ENCODE peak calls at places on chromosomes 2 and 18, in four cellular contexts. One of them, this sample, is unnamed.

GRCh38 chr2:191009541-191010374 is 4.2 kb downstream of the STAT1 start:
- DNase-seq in upper lobe of right lung: no peak
- DNase-seq in body of pancreas: no peak
- DNase-seq in ovary: no peak
- DNase-seq in this sample: no peak

GRCh38 chr2:239114616-239115265 is 266.9 kb downstream of the TWIST2 start:
- DNase-seq in upper lobe of right lung: no peak
- DNase-seq in body of pancreas: no peak
- DNase-seq in ovary: no peak
- DNase-seq in this sample: no peak

GRCh38 chr18:42635378-42636048 is 480.0 kb downstream of the RIT2 start:
- DNase-seq in upper lobe of right lung: no peak
- DNase-seq in body of pancreas: no peak
- DNase-seq in ovary: no peak
- DNase-seq in this sample: no peak

GRCh38 chr2:241410739-241411176 is 54.7 kb downstream of the FARP2 start:
- DNase-seq in upper lobe of right lung: no peak
- DNase-seq in body of pancreas: peak
- DNase-seq in ovary: no peak
- DNase-seq in this sample: no peak

GRCh38 chr2:120398051-120398960 is 52.4 kb downstream of the INHBB start:
- DNase-seq in upper lobe of right lung: peak
- DNase-seq in body of pancreas: no peak
- DNase-seq in ovary: no peak
- DNase-seq in this sample: no peak

GRCh38 chr2:177326005-177326404 is 61.5 kb upstream of the NFE2L2 start:
- DNase-seq in upper lobe of right lung: no peak
- DNase-seq in body of pancreas: no peak
- DNase-seq in ovary: no peak
- DNase-seq in this sample: no peak

GRCh38 chr2:55134316-55134706 is 84.1 kb upstream of the RTN4 start:
- DNase-seq in upper lobe of right lung: no peak
- DNase-seq in body of pancreas: no peak
- DNase-seq in ovary: no peak
- DNase-seq in this sample: no peak

GRCh38 chr2:49192041-49192440 is 37.7 kb upstream of the FSHR start:
- DNase-seq in upper lobe of right lung: no peak
- DNase-seq in body of pancreas: no peak
- DNase-seq in ovary: no peak
- DNase-seq in this sample: no peak

GRCh38 chr2:127954857-127955256 is 69.1 kb upstream of the AMMECR1L start:
- DNase-seq in upper lobe of right lung: no peak
- DNase-seq in body of pancreas: no peak
- DNase-seq in ovary: no peak
- DNase-seq in this sample: no peak

GRCh38 chr2:238974510-238975166 is 126.8 kb downstream of the TWIST2 start:
- DNase-seq in upper lobe of right lung: no peak
- DNase-seq in body of pancreas: no peak
- DNase-seq in ovary: no peak
- DNase-seq in this sample: no peak

GRCh38 chr2:36322108-36322507 is 33.5 kb upstream of the CRIM1 start:
- DNase-seq in upper lobe of right lung: no peak
- DNase-seq in body of pancreas: no peak
- DNase-seq in ovary: no peak
- DNase-seq in this sample: peak

GRCh38 chr2:36318547-36318946 is 37.0 kb upstream of the CRIM1 start:
- DNase-seq in upper lobe of right lung: no peak
- DNase-seq in body of pancreas: no peak
- DNase-seq in ovary: no peak
- DNase-seq in this sample: no peak
- TF ChIP-seq CTCF in upper lobe of right lung: no peak
- TF ChIP-seq CTCF in body of pancreas: no peak
- TF ChIP-seq CTCF in ovary: no peak
- TF ChIP-seq CTCF in this sample: no peak

GRCh38 chr2:217905906-217906305 is 96.9 kb downstream of the TNS1 start:
- DNase-seq in upper lobe of right lung: no peak
- DNase-seq in body of pancreas: no peak
- DNase-seq in ovary: no peak
- DNase-seq in this sample: no peak
- H3K4me3 ChIP-seq in upper lobe of right lung: no peak
- H3K4me3 ChIP-seq in body of pancreas: no peak
- H3K4me3 ChIP-seq in ovary: no peak
- H3K4me3 ChIP-seq in this sample: no peak

DNA sequence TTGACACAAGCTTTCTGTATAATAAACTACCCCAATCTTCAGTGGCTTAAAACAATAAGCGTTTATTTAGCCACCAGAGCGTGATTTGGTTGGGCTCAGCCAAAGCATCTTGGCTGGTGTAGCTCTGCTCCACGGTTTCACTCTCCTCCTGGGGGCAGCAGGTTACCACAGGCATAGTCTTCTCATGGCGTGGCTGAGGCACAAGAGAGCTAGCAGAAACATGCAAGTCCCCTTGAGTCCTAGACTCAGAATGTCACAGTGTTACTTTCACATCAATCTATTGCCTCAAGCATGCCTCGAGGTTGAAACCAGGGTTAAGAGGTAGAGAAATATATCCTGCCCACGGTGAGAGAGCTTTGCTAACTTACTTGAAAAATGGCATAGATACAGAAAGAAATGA is 19.9 kb upstream of the SLC9A2 start:
- DNase-seq in upper lobe of right lung: no peak
- DNase-seq in body of pancreas: no peak
- DNase-seq in ovary: no peak
- DNase-seq in this sample: no peak
- TF ChIP-seq CTCF in upper lobe of right lung: no peak
- TF ChIP-seq CTCF in body of pancreas: no peak
- TF ChIP-seq CTCF in ovary: no peak
- TF ChIP-seq CTCF in this sample: no peak

DNA sequence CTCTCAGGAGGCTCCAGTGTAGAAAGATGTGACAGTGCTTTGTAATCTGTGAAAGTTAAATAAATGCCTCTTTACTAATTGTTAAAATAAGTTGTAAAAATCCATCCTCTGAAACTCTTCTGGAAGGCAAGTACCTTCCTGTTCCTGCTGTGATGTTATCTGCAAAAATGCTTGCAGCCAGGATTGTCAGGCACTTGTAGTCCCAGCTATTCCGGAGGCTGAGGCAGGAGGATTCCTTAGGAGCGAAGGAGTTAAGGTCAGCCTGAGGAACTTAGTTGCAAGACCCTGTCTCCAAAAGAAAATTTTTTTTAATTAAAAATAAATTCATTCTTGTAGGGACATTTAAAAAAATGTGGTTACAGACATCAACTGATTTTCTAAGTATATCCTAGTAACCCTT is 22.7 kb upstream of the BMPR2 start:
- DNase-seq in upper lobe of right lung: no peak
- DNase-seq in body of pancreas: no peak
- DNase-seq in ovary: no peak
- DNase-seq in this sample: no peak
- H3K4me3 ChIP-seq in upper lobe of right lung: no peak
- H3K4me3 ChIP-seq in body of pancreas: no peak
- H3K4me3 ChIP-seq in ovary: no peak
- H3K4me3 ChIP-seq in this sample: no peak

GRCh38 chr2:41169744-41170143 is 717.9 kb upstream of the SLC8A1 start:
- DNase-seq in upper lobe of right lung: no peak
- DNase-seq in body of pancreas: peak
- DNase-seq in ovary: no peak
- DNase-seq in this sample: no peak
- TF ChIP-seq CTCF in upper lobe of right lung: no peak
- TF ChIP-seq CTCF in body of pancreas: no peak
- TF ChIP-seq CTCF in ovary: no peak
- TF ChIP-seq CTCF in this sample: no peak